ENCODE peak calls at places on chromosomes 6 and 20, in six cellular contexts. C, A, Q, X, G and D are unnamed samples.

GRCh38 chr6:55918639-55919038 is 43.2 kb upstream of the BMP5 start:
- DNase-seq in Q (no peak), A (no peak), G (no peak), X (no peak), C (peak), D (peak)

GRCh38 chr6:152952045-152952444 is 30.8 kb downstream of the FBXO5 start:
- DNase-seq in G (no peak), Q (no peak), A (peak), C (peak), X (no peak), D (peak)

GRCh38 chr6:130632897-130633296 is 194.3 kb upstream of the SMLR1 start:
- DNase-seq in Q (no peak), X (no peak), C (no peak), G (no peak), A (no peak), D (no peak)

GRCh38 chr20:15992564-15992963 is 580.7 kb downstream of the KIF16B start:
- DNase-seq in G (peak), C (peak), A (no peak), X (no peak), Q (no peak), D (no peak)

GRCh38 chr20:4828830-4829493 is 107.3 kb downstream of the PRND start:
- DNase-seq in Q (no peak), A (no peak), G (no peak), X (no peak), C (no peak), D (no peak)

GRCh38 chr6:41428402-41428994 is 93.1 kb downstream of the NCR2 start:
- DNase-seq in X (no peak), G (no peak), C (peak), Q (no peak), A (no peak), D (no peak)

GRCh38 chr6:155014715-155015300 is 19.7 kb downstream of the TIAM2 start:
- DNase-seq in G (no peak), X (no peak), Q (no peak), C (peak), A (peak), D (peak)

GRCh38 chr6:18148304-18149025 is 6.4 kb downstream of the TPMT start:
- DNase-seq in Q (no peak), X (peak), C (peak), A (peak), G (peak), D (peak)

GRCh38 chr6:166167801-166168615 is at the start of gene TBXT:
- DNase-seq in Q (no peak), X (no peak), A (no peak), C (no peak), G (no peak), D (no peak)

GRCh38 chr6:91317247-91317646 is 730.4 kb upstream of the MAP3K7 start:
- DNase-seq in X (no peak), C (no peak), Q (no peak), A (no peak), G (no peak), D (no peak)

GRCh38 chr6:46637145-46637544 is 15.5 kb downstream of the CYP39A1 start:
- DNase-seq in Q (no peak), A (no peak), C (peak), G (peak), X (no peak), D (peak)